ENCODE peak calls at places on chromosomes 4 and X, in nine cellular contexts. One of them, this sample, is unnamed.
A peak's percentile ranks its signal among the peaks of the same experiment; 100 is the strongest.

GRCh38 chr4:100063355-100063754 is 113.3 kb upstream of the H2AZ1 start:
- DNase-seq in occipital lobe: no peak
- DNase-seq in GOT3: no peak
- DNase-seq in lower leg skin: no peak
- DNase-seq in EL: peak; percentile 6
- DNase-seq in brain microvascular endothelial cell: no peak
- DNase-seq in endothelial cell: no peak
- DNase-seq in left cardiac atrium: no peak
- DNase-seq in KBM-7: no peak
- DNase-seq in this sample: no peak

GRCh38 chr4:40848981-40849380 is 99.2 kb downstream of the NSUN7 start:
- DNase-seq in occipital lobe: no peak
- DNase-seq in left cardiac atrium: no peak
- DNase-seq in lower leg skin: no peak
- DNase-seq in KBM-7: no peak
- DNase-seq in brain microvascular endothelial cell: no peak
- DNase-seq in endothelial cell: no peak
- DNase-seq in GOT3: no peak
- DNase-seq in EL: no peak
- DNase-seq in this sample: no peak

GRCh38 chr4:185912779-185913178 is 100.8 kb upstream of the SORBS2 start:
- DNase-seq in KBM-7: no peak
- DNase-seq in brain microvascular endothelial cell: no peak
- DNase-seq in endothelial cell: no peak
- DNase-seq in lower leg skin: no peak
- DNase-seq in EL: peak; percentile 10
- DNase-seq in occipital lobe: no peak
- DNase-seq in GOT3: no peak
- DNase-seq in left cardiac atrium: no peak
- DNase-seq in this sample: no peak

GRCh38 chr4:8547912-8548730 is 32.1 kb upstream of the GPR78 start:
- DNase-seq in brain microvascular endothelial cell: no peak
- DNase-seq in KBM-7: no peak
- DNase-seq in GOT3: no peak
- DNase-seq in occipital lobe: no peak
- DNase-seq in lower leg skin: no peak
- DNase-seq in left cardiac atrium: no peak
- DNase-seq in endothelial cell: no peak
- DNase-seq in EL: peak; percentile 92
- DNase-seq in this sample: no peak

GRCh38 chr4:71486550-71487323 is 147.9 kb downstream of the SLC4A4 start:
- DNase-seq in left cardiac atrium: no peak
- DNase-seq in GOT3: no peak
- DNase-seq in occipital lobe: no peak
- DNase-seq in EL: no peak
- DNase-seq in endothelial cell: no peak
- DNase-seq in brain microvascular endothelial cell: no peak
- DNase-seq in KBM-7: no peak
- DNase-seq in lower leg skin: no peak
- DNase-seq in this sample: no peak

GRCh38 chr4:184812181-184812542 is 13.6 kb downstream of the ACSL1 start:
- DNase-seq in occipital lobe: no peak
- DNase-seq in lower leg skin: no peak
- DNase-seq in brain microvascular endothelial cell: no peak
- DNase-seq in GOT3: no peak
- DNase-seq in left cardiac atrium: no peak
- DNase-seq in EL: no peak
- DNase-seq in endothelial cell: no peak
- DNase-seq in KBM-7: no peak
- DNase-seq in this sample: no peak

GRCh38 chr4:168845897-168846296 is 164.2 kb downstream of the CBR4 start:
- DNase-seq in brain microvascular endothelial cell: no peak
- DNase-seq in KBM-7: no peak
- DNase-seq in endothelial cell: no peak
- DNase-seq in GOT3: no peak
- DNase-seq in EL: no peak
- DNase-seq in lower leg skin: no peak
- DNase-seq in occipital lobe: no peak
- DNase-seq in left cardiac atrium: no peak
- DNase-seq in this sample: no peak

GRCh38 chrX:132603700-132604286 is 115.0 kb upstream of the MBNL3 start:
- DNase-seq in GOT3: no peak
- DNase-seq in occipital lobe: no peak
- DNase-seq in lower leg skin: no peak
- DNase-seq in endothelial cell: no peak
- DNase-seq in left cardiac atrium: no peak
- DNase-seq in brain microvascular endothelial cell: no peak
- DNase-seq in KBM-7: no peak
- DNase-seq in EL: no peak
- DNase-seq in this sample: no peak

GRCh38 chr4:26931961-26932360 is 71.3 kb downstream of the STIM2 start:
- DNase-seq in brain microvascular endothelial cell: no peak
- DNase-seq in KBM-7: no peak
- DNase-seq in EL: no peak
- DNase-seq in occipital lobe: no peak
- DNase-seq in endothelial cell: no peak
- DNase-seq in GOT3: no peak
- DNase-seq in lower leg skin: no peak
- DNase-seq in left cardiac atrium: no peak
- DNase-seq in this sample: no peak

GRCh38 chr4:98603683-98604573 is 54.5 kb downstream of the TSPAN5 start:
- DNase-seq in GOT3: no peak
- DNase-seq in EL: peak; percentile 22
- DNase-seq in occipital lobe: no peak
- DNase-seq in lower leg skin: no peak
- DNase-seq in KBM-7: no peak
- DNase-seq in brain microvascular endothelial cell: peak; percentile 54
- DNase-seq in left cardiac atrium: no peak
- DNase-seq in endothelial cell: no peak
- DNase-seq in this sample: no peak

GRCh38 chrX:7596822-7597221 is 246.1 kb upstream of the VCX start:
- DNase-seq in EL: no peak
- DNase-seq in endothelial cell: no peak
- DNase-seq in left cardiac atrium: no peak
- DNase-seq in KBM-7: no peak
- DNase-seq in occipital lobe: no peak
- DNase-seq in brain microvascular endothelial cell: no peak
- DNase-seq in lower leg skin: no peak
- DNase-seq in GOT3: no peak
- DNase-seq in this sample: no peak

GRCh38 chr4:2962614-2963184 is 507 bp downstream of the NOP14 start:
- DNase-seq in brain microvascular endothelial cell: peak; percentile 38
- DNase-seq in endothelial cell: peak; percentile 62
- DNase-seq in KBM-7: no peak
- DNase-seq in EL: peak; percentile 56
- DNase-seq in lower leg skin: no peak
- DNase-seq in left cardiac atrium: peak; percentile 57
- DNase-seq in GOT3: no peak
- DNase-seq in occipital lobe: no peak
- DNase-seq in this sample: no peak

GRCh38 chrX:18643853-18644252 is 28.1 kb downstream of the RS1 start:
- DNase-seq in EL: no peak
- DNase-seq in left cardiac atrium: no peak
- DNase-seq in endothelial cell: no peak
- DNase-seq in lower leg skin: no peak
- DNase-seq in brain microvascular endothelial cell: no peak
- DNase-seq in KBM-7: no peak
- DNase-seq in occipital lobe: no peak
- DNase-seq in GOT3: no peak
- DNase-seq in this sample: no peak

GRCh38 chr4:84673475-84674230 is 90.7 kb downstream of the CDS1 start:
- DNase-seq in GOT3: no peak
- DNase-seq in endothelial cell: no peak
- DNase-seq in brain microvascular endothelial cell: peak; percentile 75
- DNase-seq in left cardiac atrium: no peak
- DNase-seq in lower leg skin: no peak
- DNase-seq in KBM-7: no peak
- DNase-seq in EL: peak; percentile 88
- DNase-seq in occipital lobe: no peak
- DNase-seq in this sample: no peak

GRCh38 chr4:89492476-89493110 is 185.0 kb upstream of the GPRIN3 start:
- DNase-seq in lower leg skin: no peak
- DNase-seq in occipital lobe: no peak
- DNase-seq in brain microvascular endothelial cell: peak; percentile 80
- DNase-seq in KBM-7: no peak
- DNase-seq in GOT3: no peak
- DNase-seq in left cardiac atrium: no peak
- DNase-seq in endothelial cell: no peak
- DNase-seq in EL: peak; percentile 70
- DNase-seq in this sample: no peak

GRCh38 chr4:139890810-139891209 is 225.2 kb downstream of the MGST2 start:
- DNase-seq in brain microvascular endothelial cell: no peak
- DNase-seq in EL: peak; percentile 29
- DNase-seq in GOT3: no peak
- DNase-seq in left cardiac atrium: no peak
- DNase-seq in endothelial cell: no peak
- DNase-seq in occipital lobe: no peak
- DNase-seq in KBM-7: no peak
- DNase-seq in lower leg skin: no peak
- DNase-seq in this sample: no peak

GRCh38 chr4:173529505-173530325 is at the start of gene HAND2:
- DNase-seq in left cardiac atrium: peak; percentile 91
- DNase-seq in GOT3: no peak
- DNase-seq in lower leg skin: peak; percentile 71
- DNase-seq in EL: peak; percentile 68
- DNase-seq in KBM-7: no peak
- DNase-seq in brain microvascular endothelial cell: no peak
- DNase-seq in occipital lobe: no peak
- DNase-seq in endothelial cell: peak; percentile 51
- DNase-seq in this sample: no peak

GRCh38 chr4:115315182-115315581 is 201.8 kb upstream of the NDST4 start:
- DNase-seq in lower leg skin: no peak
- DNase-seq in occipital lobe: no peak
- DNase-seq in brain microvascular endothelial cell: no peak
- DNase-seq in EL: no peak
- DNase-seq in left cardiac atrium: no peak
- DNase-seq in KBM-7: no peak
- DNase-seq in endothelial cell: no peak
- DNase-seq in GOT3: no peak
- DNase-seq in this sample: no peak

GRCh38 chrX:151488677-151489076 is 74.8 kb upstream of the PASD1 start:
- DNase-seq in EL: peak; percentile 5
- DNase-seq in endothelial cell: no peak
- DNase-seq in GOT3: no peak
- DNase-seq in brain microvascular endothelial cell: no peak
- DNase-seq in lower leg skin: no peak
- DNase-seq in occipital lobe: no peak
- DNase-seq in KBM-7: peak; percentile 59
- DNase-seq in left cardiac atrium: no peak
- DNase-seq in this sample: no peak

GRCh38 chrX:47573334-47574095 is 8.7 kb upstream of the TIMP1 start:
- DNase-seq in EL: peak; percentile 47
- DNase-seq in brain microvascular endothelial cell: no peak
- DNase-seq in occipital lobe: no peak
- DNase-seq in lower leg skin: no peak
- DNase-seq in KBM-7: peak; percentile 21
- DNase-seq in endothelial cell: peak; percentile 45
- DNase-seq in GOT3: no peak
- DNase-seq in left cardiac atrium: peak; percentile 62
- DNase-seq in this sample: no peak

GRCh38 chr4:68905598-68906237 is 45.9 kb downstream of the UGT2A3 start:
- DNase-seq in KBM-7: no peak
- DNase-seq in lower leg skin: no peak
- DNase-seq in left cardiac atrium: no peak
- DNase-seq in endothelial cell: no peak
- DNase-seq in GOT3: no peak
- DNase-seq in EL: peak; percentile 4
- DNase-seq in brain microvascular endothelial cell: no peak
- DNase-seq in occipital lobe: no peak
- DNase-seq in this sample: no peak

GRCh38 chr4:186653973-186654372 is 69.7 kb downstream of the FAT1 start:
- DNase-seq in endothelial cell: no peak
- DNase-seq in brain microvascular endothelial cell: no peak
- DNase-seq in GOT3: no peak
- DNase-seq in occipital lobe: no peak
- DNase-seq in left cardiac atrium: no peak
- DNase-seq in KBM-7: no peak
- DNase-seq in EL: no peak
- DNase-seq in lower leg skin: no peak
- DNase-seq in this sample: no peak

GRCh38 chrX:123184199-123184857 is at the start of gene GRIA3:
- DNase-seq in endothelial cell: no peak
- DNase-seq in brain microvascular endothelial cell: no peak
- DNase-seq in lower leg skin: no peak
- DNase-seq in GOT3: no peak
- DNase-seq in occipital lobe: peak; percentile 38
- DNase-seq in left cardiac atrium: no peak
- DNase-seq in KBM-7: no peak
- DNase-seq in EL: peak; percentile 28
- DNase-seq in this sample: no peak

GRCh38 chr4:53233396-53233795 is 132.5 kb downstream of the SCFD2 start:
- DNase-seq in lower leg skin: no peak
- DNase-seq in GOT3: no peak
- DNase-seq in occipital lobe: no peak
- DNase-seq in endothelial cell: no peak
- DNase-seq in brain microvascular endothelial cell: no peak
- DNase-seq in left cardiac atrium: no peak
- DNase-seq in KBM-7: no peak
- DNase-seq in EL: no peak
- DNase-seq in this sample: no peak

This sample was measured in thoracic aorta.